ENCODE peak calls at places on chromosomes 1 and 21, in six cellular contexts. A is body of pancreas; X is breast epithelium; Q is CD8-positive, alpha-beta T cell; Z is psoas muscle; O is left ventricle myocardium inferior. K is an unnamed sample. For H3K4me1, the result is how much of the 10 kb centered on the place peaks cover.

GRCh38 chr1:62720946-62721554 is 32.9 kb upstream of the DOCK7 start:
- DNase-seq in A (no peak), X (no peak), Q (no peak), Z (no peak), O (no peak), K (no peak)

GRCh38 chr1:96538883-96539282 is 182.7 kb upstream of the PTBP2 start:
- DNase-seq in A (peak), X (no peak), Q (no peak), Z (no peak), O (no peak), K (no peak)

GRCh38 chr1:91502882-91503184 is 2.2 kb downstream of the CDC7 start:
- DNase-seq in A (no peak), X (no peak), Q (no peak), Z (no peak), O (no peak), K (no peak)

GRCh38 chr1:167592475-167592874 is 37.6 kb upstream of the RCSD1 start:
- DNase-seq in A (no peak), X (no peak), Q (no peak), Z (no peak), O (no peak), K (no peak)

GRCh38 chr1:235450886-235451457 is 53.3 kb downstream of the B3GALNT2 start:
- DNase-seq in A (no peak), X (no peak), Q (no peak), Z (no peak), O (no peak), K (no peak)

GRCh38 chr1:167145965-167146364 is 52.1 kb downstream of the STYXL2 start:
- DNase-seq in A (no peak), X (no peak), Q (no peak), Z (no peak), O (no peak), K (no peak)

GRCh38 chr1:97243973-97244560 is 522.5 kb downstream of the PTBP2 start:
- DNase-seq in A (no peak), X (no peak), Q (no peak), Z (no peak), O (no peak), K (no peak)

GRCh38 chr1:201659576-201659975 is 120.6 kb downstream of the NAV1 start:
- DNase-seq in A (no peak), X (no peak), Q (no peak), Z (no peak), O (no peak), K (no peak)

GRCh38 chr1:19448491-19449439 is 36.6 kb downstream of the CAPZB start:
- DNase-seq in A (peak), X (no peak), Q (peak), Z (peak), O (peak), K (no peak)

GRCh38 chr1:3656450-3657095 is 4.3 kb downstream of the TP73 start:
- DNase-seq in A (no peak), X (peak), Q (no peak), Z (no peak), O (peak), K (no peak)

GRCh38 chr1:175481126-175482071 is 262.0 kb downstream of the TNR start:
- DNase-seq in A (no peak), X (no peak), Q (no peak), Z (no peak), O (no peak), K (no peak)

GRCh38 chr1:9593492-9594465 is 5.1 kb downstream of the TMEM201 start:
- DNase-seq in A (peak), X (no peak), Q (no peak), Z (peak), O (peak), K (peak)

GRCh38 chr21:44949161-44950015 is 9.6 kb downstream of the SLX9 start:
- DNase-seq in A (peak), X (peak), Q (peak), Z (peak), O (peak), K (no peak)

GRCh38 chr1:108955881-108956280 is 7.4 kb downstream of the CLCC1 start:
- DNase-seq in A (no peak), X (no peak), Q (no peak), Z (no peak), O (no peak), K (no peak)

GRCh38 chr21:27813750-27814149 is 846.9 kb upstream of the ADAMTS5 start:
- DNase-seq in A (no peak), X (no peak), Q (no peak), Z (no peak), O (peak), K (no peak)

GRCh38 chr1:145695781-145696629 is 11.2 kb downstream of the PDZK1 start:
- DNase-seq in A (peak), X (no peak), Q (no peak), Z (no peak), O (no peak), K (no peak)

GRCh38 chr1:39293375-39294070 is 89.0 kb downstream of the MACF1 start:
- DNase-seq in A (no peak), X (no peak), Q (no peak), Z (no peak), O (no peak), K (no peak)

GRCh38 chr1:51927029-51927428 is 48.5 kb upstream of the NRDC start:
- DNase-seq in A (no peak), X (no peak), Q (no peak), Z (no peak), O (no peak), K (no peak)

GRCh38 chr1:7069888-7070287 is 284.6 kb downstream of the CAMTA1 start:
- DNase-seq in A (no peak), X (no peak), Q (no peak), Z (no peak), O (no peak), K (no peak)

GRCh38 chr1:229229137-229229720 is 41.7 kb upstream of the RAB4A start:
- DNase-seq in A (peak), X (peak), Q (no peak), Z (no peak), O (no peak), K (no peak)

GRCh38 chr1:54069792-54070548 is 16.6 kb downstream of the TCEANC2 start:
- DNase-seq in A (no peak), X (no peak), Q (no peak), Z (no peak), O (no peak), K (no peak)

GRCh38 chr1:203592156-203592555 is 34.5 kb upstream of the ATP2B4 start:
- DNase-seq in A (peak), X (no peak), Q (no peak), Z (no peak), O (peak), K (no peak)

GRCh38 chr21:14306143-14306907 is 76.6 kb downstream of the HSPA13 start:
- DNase-seq in A (no peak), X (no peak), Q (no peak), Z (no peak), O (no peak), K (no peak)

GRCh38 chr1:183417691-183418491 is at the start of gene NMNAT2:
- DNase-seq in A (peak), X (no peak), Q (no peak), Z (peak), O (no peak), K (no peak)

GRCh38 chr1:37807220-37807554 is 403 bp upstream of the C1orf122 start:
- DNase-seq in A (no peak), X (no peak), Q (no peak), Z (no peak), O (no peak), K (no peak)

GRCh38 chr1:214349781-214350180 is 68.8 kb downstream of the SMYD2 start:
- DNase-seq in A (no peak), X (no peak), Q (no peak), Z (no peak), O (no peak), K (no peak)

GRCh38 chr1:192485692-192486436 is 89.7 kb upstream of the RGS1 start:
- DNase-seq in A (peak), X (peak), Q (no peak), Z (no peak), O (peak), K (no peak)

GRCh38 chr1:239882967-239883366 is 208.7 kb upstream of the FMN2 start:
- DNase-seq in A (no peak), X (no peak), Q (no peak), Z (no peak), O (no peak), K (no peak)

GRCh38 chr1:30955448-30956015 is 47.0 kb upstream of the SDC3 start:
- DNase-seq in A (no peak), X (no peak), Q (no peak), Z (no peak), O (no peak), K (no peak)

GRCh38 chr1:200409203-200409760 is 554 bp downstream of the ZNF281 start:
- DNase-seq in A (peak), X (no peak), Q (peak), Z (peak), O (peak), K (peak)

GRCh38 chr1:180252638-180253536 is 22.8 kb downstream of the LHX4 start:
- DNase-seq in A (peak), X (no peak), Q (peak), Z (peak), O (peak), K (no peak)

GRCh38 chr1:51819810-51820209 is 58.7 kb downstream of the NRDC start:
- DNase-seq in A (no peak), X (no peak), Q (no peak), Z (no peak), O (no peak), K (no peak)

GRCh38 chr21:35321322-35322200 is 272.5 kb upstream of the RUNX1 start:
- DNase-seq in A (no peak), X (no peak), Q (no peak), Z (no peak), O (no peak), K (no peak)

GRCh38 chr1:180881806-180882509 is 30.7 kb upstream of the KIAA1614 start:
- DNase-seq in A (no peak), X (no peak), Q (no peak), Z (no peak), O (no peak), K (no peak)

GRCh38 chr1:240117930-240118329 is 26.2 kb downstream of the FMN2 start:
- DNase-seq in A (no peak), X (no peak), Q (no peak), Z (no peak), O (no peak), K (no peak)

GRCh38 chr1:231606712-231607111 is 19.9 kb upstream of the DISC1 start:
- DNase-seq in A (no peak), X (no peak), Q (no peak), Z (no peak), O (no peak), K (no peak)

GRCh38 chr1:147833231-147833840 is 69.3 kb upstream of the GJA8 start:
- DNase-seq in A (no peak), X (no peak), Q (no peak), Z (no peak), O (no peak), K (peak)

GRCh38 chr1:29653034-29653810 is 416.9 kb downstream of the PTPRU start:
- DNase-seq in A (no peak), X (no peak), Q (no peak), Z (no peak), O (no peak), K (peak)
- H3K4me1 ChIP-seq in A (under half), X (under half), Q (under half), Z (under half), O (under half), K (under half)

GRCh38 chr1:88890790-88891317 is 513 bp downstream of the GTF2B start:
- DNase-seq in A (peak), X (no peak), Q (peak), Z (no peak), O (no peak), K (no peak)
- H3K27ac ChIP-seq in A (peak), X (peak), Q (peak), Z (peak), O (peak), K (peak)

GRCh38 chr1:198681247-198681646 is 42.4 kb downstream of the PTPRC start:
- DNase-seq in A (no peak), X (no peak), Q (no peak), Z (no peak), O (no peak), K (no peak)
- H3K4me1 ChIP-seq in A (under half), X (under half), Q (half or more), Z (under half), O (under half), K (under half)

GRCh38 chr21:41876928-41877652 is 2.1 kb downstream of the PRDM15 start:
- DNase-seq in A (no peak), X (no peak), Q (no peak), Z (peak), O (no peak), K (no peak)
- H3K27ac ChIP-seq in A (no peak), X (no peak), Q (no peak), Z (peak), O (no peak), K (no peak)

GRCh38 chr1:207811319-207811718 is 59.5 kb downstream of the CD46 start:
- DNase-seq in A (no peak), X (no peak), Q (no peak), Z (no peak), O (no peak), K (no peak)
- H3K4me1 ChIP-seq in A (half or more), X (under half), Q (under half), Z (half or more), O (half or more), K (under half)

DNA sequence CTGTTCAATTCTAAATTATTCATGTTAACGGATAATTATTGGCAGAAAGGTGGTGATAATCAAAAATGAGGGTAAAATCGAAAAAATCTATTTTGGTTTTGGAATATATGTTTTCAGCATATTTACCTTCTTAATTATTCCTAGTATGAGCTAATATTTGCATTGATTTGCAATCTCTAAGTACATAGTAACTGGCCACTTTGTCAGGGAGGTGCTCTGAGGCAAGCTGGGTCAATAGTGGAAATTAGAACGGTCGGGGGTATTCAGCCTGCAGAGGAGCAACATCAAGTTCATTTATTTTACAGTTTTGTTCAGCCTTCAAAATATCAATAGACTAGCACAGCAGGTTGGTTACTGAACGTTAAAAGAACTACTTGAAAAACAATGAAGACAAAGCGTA is 1.8 kb downstream of the OTUD7B start:
- DNase-seq in A (peak), X (no peak), Q (no peak), Z (no peak), O (no peak), K (no peak)
- H3K27ac ChIP-seq in A (peak), X (peak), Q (no peak), Z (peak), O (peak), K (peak)

DNA sequence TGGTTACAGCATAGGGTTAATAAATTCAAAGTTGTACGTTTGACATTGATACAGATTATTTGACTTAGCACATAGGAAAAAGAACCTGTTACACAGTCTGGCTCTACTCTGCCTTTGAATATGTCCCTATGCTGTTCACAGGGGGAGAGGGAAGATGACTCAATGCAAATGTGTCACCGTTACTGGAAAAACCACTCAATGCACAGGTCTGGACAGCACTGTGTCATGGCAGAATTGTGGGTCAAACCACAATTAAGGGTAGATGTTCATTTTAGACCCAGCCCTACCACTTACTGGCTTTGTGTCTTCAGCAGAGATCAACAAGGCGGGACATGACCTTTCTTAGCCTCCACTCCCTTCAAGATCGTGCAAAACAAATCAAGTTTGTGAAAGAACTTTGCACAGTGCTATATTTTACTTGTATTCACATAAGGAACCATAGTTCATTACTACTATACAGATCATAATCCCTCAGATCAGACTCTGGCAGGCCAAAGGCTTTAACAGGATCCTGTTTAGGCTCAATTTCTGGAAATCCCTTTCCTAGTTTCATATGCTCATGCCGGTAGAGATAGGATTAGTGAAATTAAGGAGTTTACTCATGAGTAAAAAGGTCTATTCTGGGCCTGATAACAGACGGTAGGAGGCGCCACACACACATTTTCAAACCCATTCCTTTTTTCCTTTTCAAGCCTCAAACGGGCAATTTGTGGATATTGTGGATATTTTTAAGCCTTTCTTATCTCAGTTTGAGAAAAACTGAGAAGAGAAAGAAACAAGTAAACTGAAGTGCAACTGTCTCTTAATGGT is 22.0 kb downstream of the EIF2D start:
- DNase-seq in A (no peak), X (no peak), Q (peak), Z (no peak), O (no peak), K (no peak)
- H3K4me1 ChIP-seq in A (under half), X (under half), Q (under half), Z (under half), O (under half), K (under half)

K was measured in RWPE2.